ENCODE peak calls at places on chromosomes 4 and X, in ten cellular contexts. N is H1, Q is transverse colon, T is prostate gland, P is HepG2, K is HCT116, E is suprapubic skin, C is stomach, I is endothelial cell of umbilical vein, V is spleen. J is an unnamed sample.

GRCh38 chrX:110568396-110568795 is 209.7 kb downstream of the RTL9 start:
- DNase-seq in N (no peak), Q (no peak), T (no peak), P (no peak), K (no peak), E (no peak), C (no peak), I (no peak), V (no peak), J (no peak)

GRCh38 chr4:27148211-27148895 is 287.7 kb downstream of the STIM2 start:
- DNase-seq in N (no peak), Q (no peak), T (no peak), P (no peak), K (no peak), E (no peak), C (no peak), I (no peak), V (no peak), J (peak; percentile 24)

GRCh38 chrX:68411729-68412128 is 21.6 kb downstream of the OPHN1 start:
- DNase-seq in N (no peak), Q (no peak), T (peak; percentile 10), P (no peak), K (no peak), E (no peak), C (no peak), I (no peak), V (no peak), J (no peak)

GRCh38 chrX:100447563-100448397 is 37.7 kb upstream of the PCDH19 start:
- DNase-seq in N (no peak), Q (peak; percentile 38), T (no peak), P (no peak), K (peak; percentile 31), E (peak; percentile 61), C (no peak), I (peak; percentile 59), V (no peak), J (no peak)

GRCh38 chr4:25956260-25956659 is 42.2 kb downstream of the SMIM20 start:
- DNase-seq in N (no peak), Q (no peak), T (no peak), P (no peak), K (no peak), E (no peak), C (no peak), I (no peak), V (no peak), J (no peak)

GRCh38 chr4:102094474-102094873 is 250.8 kb downstream of the SLC39A8 start:
- DNase-seq in N (no peak), Q (no peak), T (no peak), P (no peak), K (no peak), E (no peak), C (no peak), I (no peak), V (no peak), J (no peak)

GRCh38 chr4:119130365-119131065 is 5.1 kb upstream of the MYOZ2 start:
- DNase-seq in N (no peak), Q (no peak), T (no peak), P (no peak), K (no peak), E (no peak), C (no peak), I (peak; percentile 85), V (no peak), J (no peak)

GRCh38 chr4:177321647-177322046 is 12.0 kb downstream of the NEIL3 start:
- DNase-seq in N (no peak), Q (no peak), T (no peak), P (no peak), K (no peak), E (no peak), C (no peak), I (no peak), V (no peak), J (no peak)

GRCh38 chrX:85503258-85504158 is 124.0 kb upstream of the POF1B start:
- DNase-seq in N (no peak), Q (peak; percentile 15), T (no peak), P (no peak), K (no peak), E (no peak), C (no peak), I (no peak), V (no peak), J (no peak)

GRCh38 chrX:41045960-41046567 is 39.2 kb upstream of the USP9X start:
- DNase-seq in N (no peak), Q (peak; percentile 13), T (no peak), P (no peak), K (no peak), E (no peak), C (no peak), I (peak; percentile 28), V (no peak), J (no peak)

GRCh38 chrX:10134921-10135320 is 21.9 kb upstream of the CLCN4 start:
- DNase-seq in N (no peak), Q (no peak), T (no peak), P (no peak), K (no peak), E (no peak), C (no peak), I (no peak), V (no peak), J (no peak)

GRCh38 chr4:2954358-2955185 is 8.6 kb downstream of the NOP14 start:
- DNase-seq in N (no peak), Q (no peak), T (no peak), P (no peak), K (peak; percentile 13), E (no peak), C (no peak), I (no peak), V (peak; percentile 66), J (no peak)

GRCh38 chrX:53711446-53711845 is 24.9 kb upstream of the HUWE1 start:
- DNase-seq in N (no peak), Q (no peak), T (no peak), P (no peak), K (no peak), E (no peak), C (no peak), I (no peak), V (no peak), J (no peak)

GRCh38 chr4:36322921-36323354 is 41.5 kb downstream of the DTHD1 start:
- DNase-seq in N (no peak), Q (no peak), T (no peak), P (no peak), K (no peak), E (no peak), C (no peak), I (no peak), V (no peak), J (no peak)
- TF ChIP-seq POLR2A in N (no peak), Q (no peak), T (no peak), P (no peak), K (no peak), E (no peak), C (no peak), I (no peak), V (no peak), J (no peak)

GRCh38 chrX:12955882-12956703 is 18.8 kb upstream of the TMSB4X start:
- DNase-seq in N (no peak), Q (peak; percentile 69), T (no peak), P (peak; percentile 46), K (peak; percentile 46), E (no peak), C (peak; percentile 63), I (peak; percentile 78), V (peak; percentile 94), J (no peak)
- TF ChIP-seq POLR2AphosphoS5 in N (no peak), Q (no peak), T (peak; percentile 4), P (no peak), K (no peak), E (no peak), C (no peak), I (no peak), V (peak; percentile 70), J (no peak)

GRCh38 chr4:168842186-168842585 is 167.9 kb downstream of the CBR4 start:
- DNase-seq in N (no peak), Q (no peak), T (no peak), P (no peak), K (no peak), E (no peak), C (no peak), I (no peak), V (no peak), J (no peak)
- H3K4me1 ChIP-seq in N (peaks cover 27% of the 10 kb centered on the region), Q (peaks cover 36% of the 10 kb centered on the region), T (no peaks in the 10 kb centered on the region), P (peaks cover 7% of the 10 kb centered on the region), K (no peaks in the 10 kb centered on the region), E (peaks cover 66% of the 10 kb centered on the region), C (peaks cover 22% of the 10 kb centered on the region), I (no peaks in the 10 kb centered on the region), V (peaks cover 25% of the 10 kb centered on the region), J (peaks cover 100% of the 10 kb centered on the region)

GRCh38 chr4:39697740-39698423 is at the start of gene UBE2K:
- DNase-seq in N (peak; percentile 63), Q (peak; percentile 91), T (peak; percentile 75), P (peak; percentile 83), K (peak; percentile 71), E (peak; percentile 90), C (peak; percentile 92), I (peak; percentile 81), V (peak; percentile 97), J (peak; percentile 94)
- TF ChIP-seq POLR2A in N (peak; percentile 95), Q (peak; percentile 82), T (peak; percentile 79), P (peak; percentile 75), K (peak; percentile 89), E (peak; percentile 42), C (no peak), I (peak; percentile 84), V (no peak), J (peak; percentile 78)

DNA sequence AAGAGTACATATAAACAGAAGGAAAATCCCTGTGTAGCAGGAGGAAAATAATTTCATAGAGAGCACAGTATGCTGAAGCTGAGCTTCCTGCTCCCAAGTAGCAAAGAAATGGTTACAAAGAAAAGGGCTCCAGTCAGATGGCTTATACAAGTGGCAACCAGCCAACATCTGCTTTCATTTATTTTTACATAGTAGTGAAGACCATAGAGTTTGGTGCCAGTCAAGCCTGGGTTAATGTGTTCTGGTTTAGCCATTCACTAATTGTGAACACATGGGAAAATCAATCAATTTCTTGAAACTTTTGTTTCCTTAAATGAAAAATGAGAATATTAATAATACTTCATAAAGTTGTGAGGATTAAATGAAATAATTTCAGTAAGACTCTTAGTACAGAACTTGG is 111.3 kb upstream of the ELOVL6 start:
- DNase-seq in N (no peak), Q (no peak), T (no peak), P (no peak), K (no peak), E (no peak), C (no peak), I (no peak), V (no peak), J (no peak)
- TF ChIP-seq POLR2AphosphoS5 in N (no peak), Q (no peak), T (no peak), P (no peak), K (no peak), E (no peak), C (no peak), I (no peak), V (no peak), J (no peak)

J was measured in esophagus muscularis mucosa.